ENCODE peak calls at places on chromosomes 2 and 18, in nine cellular contexts. F is breast epithelium, Y is BE2C, X is body of pancreas, D is thyroid gland, C is right atrium auricular region, L is MM.1S, V is keratinocyte, J is left lung. I is an unnamed sample. For H3K4me1 and H3K36me3, the result is how much of the 10 kb centered on the place peaks cover.

GRCh38 chr2:38496927-38497669 is 105.6 kb downstream of the HNRNPLL start:
- DNase-seq in L (no peak), F (peak), Y (no peak), C (peak), D (no peak), V (no peak), X (no peak), J (no peak), I (peak)

GRCh38 chr2:176844461-176844860 is 368.1 kb upstream of the HNRNPA3 start:
- DNase-seq in J (no peak), V (no peak), X (no peak), L (no peak), Y (no peak), D (no peak), C (no peak), F (no peak), I (no peak)

GRCh38 chr2:113240915-113241911 is 37.5 kb downstream of the PAX8 start:
- DNase-seq in D (peak), V (peak), C (peak), X (peak), Y (no peak), L (no peak), F (peak), J (no peak), I (peak)

GRCh38 chr18:2480536-2480935 is 90.8 kb downstream of the METTL4 start:
- DNase-seq in V (no peak), J (no peak), D (no peak), C (no peak), L (no peak), Y (no peak), F (no peak), X (no peak), I (no peak)

GRCh38 chr2:44936715-44937687 is 4.5 kb upstream of the SIX3 start:
- DNase-seq in L (no peak), F (no peak), V (no peak), J (no peak), Y (no peak), X (no peak), D (no peak), C (no peak), I (no peak)

GRCh38 chr2:231966886-231967285 is 5.4 kb downstream of the DIS3L2 start:
- DNase-seq in D (no peak), L (no peak), V (no peak), F (no peak), Y (no peak), J (no peak), X (no peak), C (no peak), I (no peak)

GRCh38 chr18:23053756-23054457 is 81.4 kb upstream of the CABLES1 start:
- DNase-seq in X (peak), V (no peak), C (no peak), L (no peak), F (peak), J (no peak), D (no peak), Y (peak), I (no peak)

GRCh38 chr2:209985879-209986278 is 16.6 kb upstream of the RPE start:
- DNase-seq in L (no peak), F (no peak), J (no peak), C (no peak), Y (no peak), V (no peak), X (no peak), D (no peak), I (no peak)

GRCh38 chr2:33425156-33425555 is 51.3 kb upstream of the RASGRP3 start:
- DNase-seq in L (no peak), V (no peak), F (no peak), J (no peak), D (no peak), Y (no peak), X (no peak), C (no peak), I (no peak)

GRCh38 chr18:72652990-72653593 is 109.0 kb upstream of the CBLN2 start:
- DNase-seq in D (peak), L (peak), C (no peak), J (no peak), X (peak), V (no peak), F (no peak), Y (peak), I (no peak)

GRCh38 chr2:232235716-232236115 is 142.8 kb upstream of the ALPP start:
- DNase-seq in D (no peak), V (no peak), L (no peak), F (no peak), X (peak), J (no peak), Y (no peak), C (no peak), I (no peak)

GRCh38 chr18:47996091-47996541 is 65.7 kb upstream of the SMAD2 start:
- DNase-seq in L (no peak), X (no peak), C (peak), F (no peak), J (no peak), Y (peak), D (no peak), V (no peak), I (no peak)

GRCh38 chr2:3838348-3838747 is 135.0 kb downstream of the DCDC2C start:
- DNase-seq in F (no peak), C (no peak), D (no peak), V (no peak), J (no peak), Y (no peak), L (no peak), X (no peak), I (no peak)

GRCh38 chr18:77057043-77057442 is 75.5 kb downstream of the MBP start:
- DNase-seq in J (no peak), Y (no peak), V (no peak), C (no peak), X (no peak), L (no peak), D (no peak), F (no peak), I (peak)

GRCh38 chr2:151665959-151666358 is 68.3 kb downstream of the NEB start:
- DNase-seq in J (no peak), Y (no peak), C (no peak), V (no peak), D (no peak), L (no peak), X (no peak), F (no peak), I (no peak)

GRCh38 chr2:1868683-1869141 is 124.4 kb upstream of the PXDN start:
- DNase-seq in Y (peak), L (no peak), X (no peak), C (no peak), F (no peak), D (no peak), V (no peak), J (no peak), I (no peak)

GRCh38 chr2:120177011-120177621 is 46.1 kb downstream of the TMEM185B start:
- DNase-seq in D (no peak), C (no peak), X (peak), Y (no peak), L (peak), F (peak), J (peak), V (peak), I (peak)

GRCh38 chr2:63735931-63736820 is 105.5 kb upstream of the UGP2 start:
- DNase-seq in D (no peak), V (no peak), J (no peak), F (no peak), C (no peak), Y (no peak), X (no peak), L (no peak), I (no peak)

GRCh38 chr2:176114120-176114929 is 2.3 kb upstream of the HOXD10 start:
- DNase-seq in L (no peak), X (no peak), C (no peak), D (no peak), F (no peak), V (no peak), Y (no peak), J (no peak), I (no peak)

GRCh38 chr2:171723724-171724683 is 36.7 kb downstream of the DYNC1I2 start:
- DNase-seq in F (no peak), X (peak), Y (peak), J (no peak), V (no peak), D (no peak), L (no peak), C (no peak), I (no peak)

GRCh38 chr18:78731423-78732032 is 248.1 kb upstream of the SALL3 start:
- DNase-seq in X (no peak), F (no peak), V (no peak), D (no peak), J (peak), C (no peak), L (no peak), Y (no peak), I (no peak)

GRCh38 chr2:11556101-11556806 is 22.4 kb downstream of the GREB1 start:
- DNase-seq in J (no peak), F (no peak), Y (no peak), V (no peak), C (no peak), X (no peak), D (no peak), L (no peak), I (no peak)

GRCh38 chr2:39782591-39782990 is 3.5 kb upstream of the THUMPD2 start:
- DNase-seq in C (no peak), D (no peak), Y (no peak), F (no peak), X (no peak), V (no peak), L (no peak), J (no peak), I (no peak)

GRCh38 chr2:20668470-20668869 is 1.5 kb downstream of the GDF7 start:
- DNase-seq in X (no peak), Y (no peak), J (no peak), L (no peak), V (no peak), F (no peak), D (no peak), C (no peak), I (no peak)
- H3K4me1 ChIP-seq in X (under half), Y (under half), J (under half), L (under half), V (under half), F (under half), D (under half), C (under half), I (half or more)

DNA sequence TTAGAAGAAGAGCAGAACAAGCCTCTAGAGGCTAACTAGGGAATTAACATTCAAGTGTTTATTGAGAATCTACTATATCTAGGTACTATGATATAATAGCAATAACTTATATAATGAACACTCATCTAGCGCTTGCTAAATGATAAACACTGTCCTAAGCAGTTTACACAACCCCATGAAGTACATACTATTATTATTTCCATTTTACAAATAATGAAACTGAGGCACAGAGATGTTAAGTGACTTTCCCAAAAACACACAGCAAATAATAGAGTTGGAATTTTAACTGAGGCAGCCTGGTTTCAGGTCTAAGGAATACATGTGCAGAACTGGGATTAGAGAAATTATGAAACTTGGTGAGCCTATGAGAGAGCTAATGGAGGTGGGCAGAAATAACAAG is 893.4 kb downstream of the CPS1 start:
- DNase-seq in Y (no peak), J (no peak), D (no peak), L (no peak), V (no peak), F (no peak), C (no peak), X (no peak), I (no peak)
- TF ChIP-seq CTCF in Y (no peak), J (no peak), D (no peak), L (no peak), V (no peak), F (no peak), C (no peak), X (no peak), I (no peak)

DNA sequence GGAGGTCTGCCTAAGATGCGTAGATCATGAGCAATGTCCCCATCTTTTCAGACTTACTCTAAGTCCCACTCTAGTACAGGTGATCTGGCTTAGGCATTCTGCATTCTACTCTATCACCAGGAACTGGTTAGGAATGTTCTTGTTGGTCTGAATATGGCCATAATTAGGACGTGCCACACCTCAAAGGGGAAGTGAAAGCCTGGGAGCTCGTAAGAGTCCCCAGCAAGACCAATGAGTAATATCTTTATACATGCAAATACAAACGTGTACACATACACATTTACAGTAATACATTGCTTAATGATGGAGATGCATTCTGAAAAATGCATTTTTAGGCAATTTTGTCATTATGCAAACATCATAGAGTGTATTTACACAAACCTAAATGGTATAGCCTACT is 19.4 kb upstream of the ERCC3 start:
- DNase-seq in Y (no peak), F (no peak), V (no peak), D (no peak), J (no peak), L (no peak), C (no peak), X (no peak), I (no peak)
- H3K36me3 ChIP-seq in Y (under half), F (under half), V (under half), D (half or more), J (half or more), L (under half), C (half or more), X (under half), I (half or more)

DNA sequence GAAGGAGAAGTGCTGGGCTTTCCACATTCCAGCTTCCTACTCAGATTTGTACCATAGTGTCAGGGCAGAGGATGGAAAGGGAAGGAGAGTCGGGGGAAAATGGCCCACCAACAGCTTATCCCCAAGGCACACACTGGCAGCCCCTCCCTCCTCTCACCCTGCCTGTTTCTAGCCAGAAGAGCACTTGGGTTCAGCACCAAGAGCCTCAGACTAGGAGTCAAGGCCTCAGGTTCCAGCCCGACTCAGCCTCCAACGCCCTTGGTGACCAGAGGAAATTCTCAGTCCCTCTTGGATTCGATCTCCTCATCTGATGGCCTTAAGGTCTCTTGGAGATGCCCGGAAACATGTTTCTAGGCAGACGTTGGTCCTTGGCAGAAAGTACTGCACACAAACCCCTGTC is 53.9 kb downstream of the TNS1 start:
- DNase-seq in J (no peak), L (no peak), C (no peak), X (no peak), Y (no peak), F (no peak), V (no peak), D (no peak), I (no peak)
- H3K4me1 ChIP-seq in J (under half), L (under half), C (half or more), X (half or more), Y (under half), F (under half), V (under half), D (half or more), I (half or more)

DNA sequence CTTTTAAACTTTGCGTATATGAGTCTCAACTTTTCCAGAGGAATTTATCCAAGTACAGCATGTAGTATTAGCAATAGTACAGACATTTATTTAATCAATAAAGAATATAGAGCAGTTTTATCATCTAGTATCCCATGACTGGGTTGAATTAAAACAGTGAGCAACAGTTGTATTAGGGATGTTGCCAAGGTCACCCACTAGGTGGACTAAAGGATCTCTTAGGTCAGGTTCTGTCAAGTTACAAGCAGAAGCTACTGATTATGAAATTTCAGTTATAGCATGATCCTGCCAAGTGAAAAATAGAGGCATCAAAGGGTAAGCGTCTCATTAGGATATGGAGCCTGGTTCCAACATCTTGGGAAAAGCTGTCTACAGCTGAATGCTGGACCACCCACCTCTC is 52.1 kb upstream of the LAPTM4A start:
- DNase-seq in D (no peak), F (no peak), V (no peak), X (no peak), C (no peak), L (peak), J (no peak), Y (no peak), I (no peak)
- TF ChIP-seq CTCF in D (no peak), F (no peak), V (no peak), X (peak), C (no peak), L (peak), J (no peak), Y (peak), I (no peak)

DNA sequence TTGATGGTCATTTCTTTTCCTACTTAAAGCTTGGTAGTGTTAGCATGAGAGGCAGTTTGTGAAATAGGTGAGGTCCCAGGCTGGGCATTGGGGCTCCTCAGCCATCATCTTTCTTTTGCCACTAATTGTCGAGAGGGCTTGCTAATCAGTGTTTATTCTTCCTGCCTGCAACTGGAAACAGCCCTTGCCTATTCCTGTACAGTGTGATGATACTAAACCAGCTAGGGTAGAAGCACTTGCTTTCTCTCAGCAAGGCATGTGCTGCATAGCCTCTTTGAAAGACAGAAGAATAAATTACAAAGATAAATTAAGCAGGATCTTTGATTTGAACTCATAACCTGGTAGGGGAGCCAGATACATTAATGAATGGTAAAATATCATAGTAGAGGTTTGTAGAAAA is 16.6 kb upstream of the GPBAR1 start:
- DNase-seq in C (no peak), J (no peak), X (no peak), F (no peak), Y (no peak), V (no peak), L (no peak), D (no peak), I (no peak)
- H3K36me3 ChIP-seq in C (half or more), J (half or more), X (under half), F (under half), Y (half or more), V (under half), L (under half), D (under half), I (half or more)

DNA sequence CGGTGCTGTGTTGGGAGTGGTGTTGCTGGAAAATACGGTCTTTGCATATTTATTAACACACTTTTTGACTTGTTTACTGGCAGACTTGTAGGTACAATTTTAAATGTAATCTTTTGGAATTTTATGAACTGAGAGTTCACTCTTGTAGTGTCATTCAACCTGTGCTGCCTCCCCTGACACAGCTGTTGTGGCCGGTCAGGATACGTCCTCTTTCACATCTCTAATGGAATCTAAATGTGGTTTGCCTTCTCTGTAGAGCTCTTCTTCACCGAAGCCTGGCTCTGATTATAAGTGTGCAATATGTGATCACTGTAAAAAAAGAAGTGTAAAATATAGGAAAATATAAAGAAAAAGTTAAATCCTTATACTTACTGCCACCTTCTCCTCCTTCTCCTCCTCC is 94.7 kb downstream of the MAP4K4 start:
- DNase-seq in X (no peak), F (no peak), J (no peak), D (no peak), V (no peak), C (no peak), L (no peak), Y (no peak), I (no peak)
- H3K4me1 ChIP-seq in X (under half), F (under half), J (under half), D (under half), V (under half), C (half or more), L (under half), Y (under half), I (half or more)

GRCh38 chr2:136118819-136119716 is 1.1 kb upstream of the CXCR4 start:
- DNase-seq in X (peak), C (no peak), V (no peak), J (peak), D (peak), L (peak), Y (peak), F (peak), I (peak)

GRCh38 chr2:136116111-136116812 is 1.7 kb downstream of the CXCR4 start:
- DNase-seq in D (peak), Y (no peak), C (no peak), J (peak), F (no peak), X (peak), V (no peak), L (peak), I (peak)

GRCh38 chr2:136117909-136118818 is at the start of gene CXCR4:
- DNase-seq in L (peak), X (peak), F (peak), D (peak), Y (peak), V (no peak), C (peak), J (peak), I (peak)

GRCh38 chr2:136116813-136117390 is 1.0 kb downstream of the CXCR4 start:
- DNase-seq in J (peak), V (no peak), C (no peak), X (no peak), D (peak), L (peak), Y (no peak), F (no peak), I (peak)

GRCh38 chr2:136117391-136117841 is 533 bp downstream of the CXCR4 start:
- DNase-seq in F (no peak), D (peak), J (peak), X (no peak), C (no peak), V (no peak), L (peak), Y (peak), I (peak)
- TF ChIP-seq CTCF in F (no peak), D (no peak), J (no peak), X (no peak), C (no peak), V (no peak), L (no peak), Y (peak), I (no peak)

GRCh38 chr2:73766349-73766748 is 13.6 kb downstream of the DUSP11 start:
- DNase-seq in V (no peak), F (no peak), D (no peak), X (no peak), Y (no peak), J (no peak), C (no peak), L (no peak), I (no peak)

GRCh38 chr2:73766994-73767393 is 12.9 kb downstream of the DUSP11 start:
- DNase-seq in J (no peak), C (no peak), F (no peak), Y (no peak), L (no peak), D (no peak), V (no peak), X (no peak), I (no peak)

GRCh38 chr2:73762571-73762970 is 17.3 kb downstream of the DUSP11 start:
- DNase-seq in Y (no peak), X (no peak), J (no peak), F (no peak), V (no peak), C (no peak), D (no peak), L (no peak), I (no peak)

GRCh38 chr2:73759904-73760303 is 20.0 kb downstream of the DUSP11 start:
- DNase-seq in F (no peak), D (no peak), C (no peak), X (no peak), Y (no peak), L (no peak), V (no peak), J (no peak), I (no peak)

GRCh38 chr2:73764945-73765344 is 15.0 kb downstream of the DUSP11 start:
- DNase-seq in L (no peak), C (no peak), D (no peak), Y (no peak), J (no peak), X (no peak), V (no peak), F (no peak), I (no peak)
- H3K36me3 ChIP-seq in L (under half), C (half or more), D (half or more), Y (under half), J (half or more), X (under half), V (under half), F (under half), I (half or more)